ENCODE peak calls at places on chromosomes 6 and 20, in nine cellular contexts. One of them, this sample, is unnamed.

GRCh38 chr6:109019911-109020310 is 74.7 kb downstream of the SESN1 start:
- DNase-seq in transverse colon: no peak
- DNase-seq in neural progenitor cell: no peak
- DNase-seq in AG04450: no peak
- DNase-seq in heart right ventricle: no peak
- DNase-seq in foreskin fibroblast: no peak
- DNase-seq in left lung: no peak
- DNase-seq in GM23338: peak
- DNase-seq in colonic mucosa: no peak
- DNase-seq in this sample: no peak

GRCh38 chr6:6545616-6546317 is 42.8 kb upstream of the LY86 start:
- DNase-seq in left lung: no peak
- DNase-seq in GM23338: no peak
- DNase-seq in heart right ventricle: no peak
- DNase-seq in neural progenitor cell: no peak
- DNase-seq in AG04450: no peak
- DNase-seq in transverse colon: no peak
- DNase-seq in foreskin fibroblast: no peak
- DNase-seq in colonic mucosa: no peak
- DNase-seq in this sample: no peak

GRCh38 chr6:127933852-127934840 is 33.3 kb upstream of the THEMIS start:
- DNase-seq in colonic mucosa: no peak
- DNase-seq in transverse colon: no peak
- DNase-seq in heart right ventricle: no peak
- DNase-seq in GM23338: no peak
- DNase-seq in foreskin fibroblast: no peak
- DNase-seq in AG04450: no peak
- DNase-seq in left lung: no peak
- DNase-seq in neural progenitor cell: no peak
- DNase-seq in this sample: peak

GRCh38 chr6:23696946-23697345 is 429.1 kb upstream of the NRSN1 start:
- DNase-seq in GM23338: no peak
- DNase-seq in heart right ventricle: no peak
- DNase-seq in colonic mucosa: no peak
- DNase-seq in AG04450: no peak
- DNase-seq in left lung: no peak
- DNase-seq in foreskin fibroblast: no peak
- DNase-seq in neural progenitor cell: no peak
- DNase-seq in transverse colon: no peak
- DNase-seq in this sample: no peak

GRCh38 chr6:149235130-149235561 is 82.4 kb upstream of the TAB2 start:
- DNase-seq in foreskin fibroblast: peak
- DNase-seq in AG04450: no peak
- DNase-seq in neural progenitor cell: no peak
- DNase-seq in colonic mucosa: peak
- DNase-seq in transverse colon: peak
- DNase-seq in GM23338: no peak
- DNase-seq in heart right ventricle: peak
- DNase-seq in left lung: no peak
- DNase-seq in this sample: no peak

GRCh38 chr20:3801846-3802245 is 5.7 kb downstream of the CDC25B start:
- DNase-seq in neural progenitor cell: no peak
- DNase-seq in left lung: no peak
- DNase-seq in transverse colon: no peak
- DNase-seq in colonic mucosa: no peak
- DNase-seq in AG04450: no peak
- DNase-seq in foreskin fibroblast: no peak
- DNase-seq in GM23338: no peak
- DNase-seq in heart right ventricle: no peak
- DNase-seq in this sample: no peak

GRCh38 chr20:5315807-5316187 is 957 bp downstream of the PROKR2 start:
- DNase-seq in heart right ventricle: no peak
- DNase-seq in transverse colon: no peak
- DNase-seq in GM23338: peak
- DNase-seq in colonic mucosa: no peak
- DNase-seq in left lung: no peak
- DNase-seq in foreskin fibroblast: no peak
- DNase-seq in neural progenitor cell: peak
- DNase-seq in AG04450: no peak
- DNase-seq in this sample: no peak

GRCh38 chr6:49454787-49455709 is 8.0 kb downstream of the MMUT start:
- DNase-seq in neural progenitor cell: no peak
- DNase-seq in left lung: no peak
- DNase-seq in heart right ventricle: no peak
- DNase-seq in AG04450: no peak
- DNase-seq in transverse colon: no peak
- DNase-seq in GM23338: no peak
- DNase-seq in foreskin fibroblast: no peak
- DNase-seq in colonic mucosa: no peak
- DNase-seq in this sample: no peak

GRCh38 chr20:49685809-49686208 is 27.9 kb downstream of the B4GALT5 start:
- DNase-seq in left lung: no peak
- DNase-seq in colonic mucosa: no peak
- DNase-seq in heart right ventricle: no peak
- DNase-seq in GM23338: no peak
- DNase-seq in transverse colon: no peak
- DNase-seq in foreskin fibroblast: no peak
- DNase-seq in AG04450: no peak
- DNase-seq in neural progenitor cell: no peak
- DNase-seq in this sample: no peak

GRCh38 chr6:14002176-14002947 is 77.6 kb downstream of the RNF182 start:
- DNase-seq in transverse colon: no peak
- DNase-seq in AG04450: no peak
- DNase-seq in neural progenitor cell: no peak
- DNase-seq in foreskin fibroblast: no peak
- DNase-seq in heart right ventricle: no peak
- DNase-seq in GM23338: peak
- DNase-seq in colonic mucosa: no peak
- DNase-seq in left lung: no peak
- DNase-seq in this sample: no peak

GRCh38 chr6:161418458-161418945 is 144.6 kb upstream of the AGPAT4 start:
- DNase-seq in AG04450: peak
- DNase-seq in foreskin fibroblast: peak
- DNase-seq in GM23338: peak
- DNase-seq in colonic mucosa: peak
- DNase-seq in transverse colon: peak
- DNase-seq in heart right ventricle: peak
- DNase-seq in neural progenitor cell: peak
- DNase-seq in left lung: no peak
- DNase-seq in this sample: peak

GRCh38 chr6:26044140-26045045 is 42.8 kb upstream of the HFE start:
- DNase-seq in transverse colon: peak
- DNase-seq in left lung: peak
- DNase-seq in GM23338: no peak
- DNase-seq in neural progenitor cell: no peak
- DNase-seq in colonic mucosa: peak
- DNase-seq in AG04450: no peak
- DNase-seq in foreskin fibroblast: no peak
- DNase-seq in heart right ventricle: no peak
- DNase-seq in this sample: peak
- H3K4me3 ChIP-seq in transverse colon: peak
- H3K4me3 ChIP-seq in left lung: peak
- H3K4me3 ChIP-seq in GM23338: no peak
- H3K4me3 ChIP-seq in neural progenitor cell: no peak
- H3K4me3 ChIP-seq in colonic mucosa: peak
- H3K4me3 ChIP-seq in AG04450: peak
- H3K4me3 ChIP-seq in foreskin fibroblast: peak
- H3K4me3 ChIP-seq in heart right ventricle: peak
- H3K4me3 ChIP-seq in this sample: peak

GRCh38 chr6:32249262-32249661 is 25.4 kb upstream of the NOTCH4 start:
- DNase-seq in AG04450: no peak
- DNase-seq in colonic mucosa: no peak
- DNase-seq in GM23338: no peak
- DNase-seq in foreskin fibroblast: no peak
- DNase-seq in heart right ventricle: no peak
- DNase-seq in transverse colon: no peak
- DNase-seq in neural progenitor cell: no peak
- DNase-seq in left lung: no peak
- DNase-seq in this sample: no peak

GRCh38 chr6:32255212-32256153 is 31.6 kb upstream of the NOTCH4 start:
- DNase-seq in left lung: peak
- DNase-seq in transverse colon: peak
- DNase-seq in neural progenitor cell: peak
- DNase-seq in foreskin fibroblast: peak
- DNase-seq in GM23338: peak
- DNase-seq in colonic mucosa: peak
- DNase-seq in AG04450: peak
- DNase-seq in heart right ventricle: peak
- DNase-seq in this sample: peak

GRCh38 chr6:32252326-32253009 is 28.6 kb upstream of the NOTCH4 start:
- DNase-seq in foreskin fibroblast: no peak
- DNase-seq in GM23338: no peak
- DNase-seq in left lung: no peak
- DNase-seq in neural progenitor cell: no peak
- DNase-seq in colonic mucosa: no peak
- DNase-seq in AG04450: no peak
- DNase-seq in transverse colon: no peak
- DNase-seq in heart right ventricle: no peak
- DNase-seq in this sample: no peak

GRCh38 chr6:32254761-32255211 is 30.9 kb upstream of the NOTCH4 start:
- DNase-seq in AG04450: no peak
- DNase-seq in left lung: no peak
- DNase-seq in colonic mucosa: no peak
- DNase-seq in GM23338: peak
- DNase-seq in heart right ventricle: no peak
- DNase-seq in foreskin fibroblast: no peak
- DNase-seq in transverse colon: no peak
- DNase-seq in neural progenitor cell: no peak
- DNase-seq in this sample: no peak
- H3K4me3 ChIP-seq in AG04450: peak
- H3K4me3 ChIP-seq in left lung: peak
- H3K4me3 ChIP-seq in colonic mucosa: peak
- H3K4me3 ChIP-seq in GM23338: peak
- H3K4me3 ChIP-seq in heart right ventricle: peak
- H3K4me3 ChIP-seq in foreskin fibroblast: peak
- H3K4me3 ChIP-seq in transverse colon: peak
- H3K4me3 ChIP-seq in neural progenitor cell: peak
- H3K4me3 ChIP-seq in this sample: peak

GRCh38 chr20:14337400-14338171 is at the start of gene FLRT3:
- DNase-seq in colonic mucosa: peak
- DNase-seq in transverse colon: peak
- DNase-seq in AG04450: peak
- DNase-seq in heart right ventricle: peak
- DNase-seq in left lung: peak
- DNase-seq in neural progenitor cell: peak
- DNase-seq in foreskin fibroblast: peak
- DNase-seq in GM23338: peak
- DNase-seq in this sample: peak
- H3K4me3 ChIP-seq in colonic mucosa: peak
- H3K4me3 ChIP-seq in transverse colon: peak
- H3K4me3 ChIP-seq in AG04450: peak
- H3K4me3 ChIP-seq in heart right ventricle: peak
- H3K4me3 ChIP-seq in left lung: peak
- H3K4me3 ChIP-seq in neural progenitor cell: peak
- H3K4me3 ChIP-seq in foreskin fibroblast: peak
- H3K4me3 ChIP-seq in GM23338: peak
- H3K4me3 ChIP-seq in this sample: peak

DNA sequence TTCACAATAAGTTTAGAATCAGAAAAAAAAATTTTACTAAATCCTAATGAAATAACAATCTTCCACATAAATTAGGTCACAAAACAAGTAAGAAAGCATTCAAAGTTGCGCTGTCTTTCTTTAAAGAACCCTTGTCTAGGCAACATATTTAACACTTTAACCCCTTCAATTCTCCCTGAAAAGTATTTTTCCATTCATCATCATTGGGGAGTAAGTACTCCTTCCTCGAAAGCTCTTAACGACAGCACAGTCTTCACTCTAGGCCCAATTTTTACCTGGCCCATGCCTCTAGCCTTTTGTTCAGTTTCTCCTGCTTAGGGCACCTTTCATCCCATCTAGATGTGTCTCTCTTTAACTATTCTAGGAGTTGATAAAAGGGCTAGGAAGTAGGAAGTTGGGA is 2.6 kb downstream of the TSPYL1 start:
- DNase-seq in transverse colon: no peak
- DNase-seq in GM23338: no peak
- DNase-seq in AG04450: no peak
- DNase-seq in left lung: no peak
- DNase-seq in foreskin fibroblast: no peak
- DNase-seq in neural progenitor cell: no peak
- DNase-seq in heart right ventricle: no peak
- DNase-seq in colonic mucosa: no peak
- DNase-seq in this sample: peak
- H3K4me3 ChIP-seq in transverse colon: peak
- H3K4me3 ChIP-seq in GM23338: peak
- H3K4me3 ChIP-seq in AG04450: peak
- H3K4me3 ChIP-seq in left lung: peak
- H3K4me3 ChIP-seq in foreskin fibroblast: peak
- H3K4me3 ChIP-seq in neural progenitor cell: peak
- H3K4me3 ChIP-seq in heart right ventricle: peak
- H3K4me3 ChIP-seq in colonic mucosa: peak
- H3K4me3 ChIP-seq in this sample: no peak

This sample was measured in small intestine.